ENCODE peak calls at places on chromosomes 16 and 17, in four cellular contexts. K is kidney epithelial cell, P is neuronal stem cell, U is thoracic aorta. S is an unnamed sample.

GRCh38 chr17:61047517-61047916 is 352.1 kb upstream of the TBX2 start:
- DNase-seq in P (no peak), K (no peak), U (no peak), S (no peak)

GRCh38 chr16:10180771-10181163 is 1.5 kb downstream of the GRIN2A start:
- DNase-seq in U (no peak), P (peak), K (no peak), S (no peak)

GRCh38 chr16:85537331-85537788 is 75.8 kb upstream of the GSE1 start:
- DNase-seq in U (no peak), P (no peak), K (no peak), S (no peak)

GRCh38 chr17:17079336-17079735 is 37.1 kb downstream of the MPRIP start:
- DNase-seq in P (no peak), K (no peak), U (no peak), S (no peak)

GRCh38 chr17:8857919-8858318 is 9.6 kb downstream of the PIK3R6 start:
- DNase-seq in U (no peak), K (peak), P (no peak), S (no peak)

GRCh38 chr16:87441886-87442580 is 49.9 kb downstream of the MAP1LC3B start:
- DNase-seq in U (no peak), P (no peak), K (no peak), S (no peak)

GRCh38 chr16:180921-181667 is 835 bp downstream of the HBQ1 start:
- DNase-seq in U (no peak), K (no peak), P (peak), S (peak)

GRCh38 chr17:7927596-7927995 is 2.1 kb downstream of the KCNAB3 start:
- DNase-seq in K (no peak), U (no peak), P (no peak), S (no peak)

DNA sequence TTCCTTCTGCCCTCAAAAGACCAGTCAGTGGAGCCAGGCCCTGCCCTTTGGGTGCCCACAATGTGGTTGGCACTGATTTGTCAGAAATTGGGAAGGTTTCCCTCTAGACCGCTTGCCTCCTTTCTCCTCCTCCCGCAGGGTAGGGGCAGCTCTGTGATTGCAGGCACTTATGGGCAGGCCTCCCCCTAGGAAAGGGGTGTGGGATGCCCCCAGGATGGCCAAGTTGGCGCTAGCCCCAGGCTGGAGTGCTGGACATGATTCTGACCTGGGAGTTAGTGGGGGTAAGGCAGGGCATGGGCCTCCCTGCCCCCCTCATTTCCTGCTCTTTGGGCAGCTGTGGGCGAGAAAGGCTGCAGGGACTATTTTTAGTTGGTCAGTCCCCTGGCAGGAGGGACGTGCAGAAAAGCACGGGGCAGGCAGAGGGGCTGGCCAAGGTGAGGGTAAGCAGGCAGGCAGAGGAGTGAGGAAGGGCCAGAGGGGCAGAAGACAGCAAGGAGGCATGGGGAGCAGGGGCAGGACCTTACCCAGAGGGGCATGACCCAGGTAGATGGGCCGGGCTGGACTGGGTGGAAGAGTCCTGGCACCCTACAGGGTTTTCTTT is 3.3 kb downstream of the RARA start:
- DNase-seq in K (no peak), U (no peak), P (no peak), S (peak)
- H3K4me3 ChIP-seq in K (no peak), U (peak), P (no peak), S (no peak)

GRCh38 chr17:79778504-79779087 is 648 bp downstream of the CBX2 start:
- DNase-seq in K (no peak), P (peak), U (no peak), S (no peak)
- H3K4me3 ChIP-seq in K (peak), P (peak), U (peak), S (peak)

DNA sequence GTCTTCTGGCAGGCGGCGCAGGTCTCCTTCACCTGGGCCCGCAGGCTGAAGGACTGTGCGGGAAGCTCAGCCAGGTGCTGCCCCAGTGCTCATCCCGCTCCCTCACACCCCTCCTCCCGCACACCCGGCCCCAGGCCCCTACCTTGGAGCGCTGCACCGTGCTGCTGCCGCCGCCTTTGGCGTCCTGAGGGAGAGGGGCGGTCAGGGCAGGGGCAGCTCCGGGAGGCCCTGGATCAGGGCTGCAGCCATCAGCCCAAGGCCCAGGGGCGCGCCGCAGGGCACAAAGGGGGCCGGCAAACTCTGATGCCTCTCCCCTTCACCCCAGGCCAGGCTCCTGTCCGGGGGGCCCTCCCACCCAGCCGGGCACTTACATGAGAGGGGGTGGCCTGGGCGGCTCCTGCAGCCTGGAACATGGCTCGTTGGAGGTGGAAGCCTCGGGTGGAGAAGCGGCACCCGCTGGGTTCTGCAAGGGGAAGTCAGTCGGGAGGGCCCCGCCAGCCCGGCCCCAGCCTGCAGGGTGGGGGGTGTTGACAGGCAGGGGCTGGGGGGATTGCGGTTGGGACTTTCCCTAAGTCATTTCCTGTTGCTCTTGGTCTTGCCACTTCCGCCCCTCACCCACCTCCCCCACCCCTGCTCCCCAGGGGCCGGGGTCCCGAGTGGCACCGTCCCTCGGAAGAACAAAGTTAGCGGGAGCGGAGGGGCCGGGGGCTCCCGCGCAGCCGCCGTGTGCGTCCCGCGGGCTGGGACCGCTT is 863 bp downstream of the LIMD2 start:
- DNase-seq in K (no peak), P (no peak), U (no peak), S (peak)
- H3K4me3 ChIP-seq in K (peak), P (peak), U (peak), S (no peak)

GRCh38 chr17:76104140-76104895 is 731 bp upstream of the EXOC7 start:
- DNase-seq in U (no peak), K (no peak), P (no peak), S (no peak)
- H3K4me3 ChIP-seq in U (peak), K (peak), P (peak), S (no peak)